ENCODE peak calls at places on chromosomes 16 and 17, in nine cellular contexts. Z is spleen; T is T-helper 2 cell; G is nucleus accumbens; J is M059J; E is stimulated activated CD8-positive, alpha-beta memory T cell treated with anti-CD3 and anti-CD28 coated beads, Interleukin-4, amount 100 ng/mL, for 24 hours; P is HFFc6; L is AG04450; C is SK-MEL-5. S is an unnamed sample.
A peak's percentile ranks its signal among the peaks of the same experiment; 100 is the strongest.

GRCh38 chr17:63785556-63785955 is 11.6 kb downstream of the DDX42 start:
- DNase-seq in Z (no peak), T (no peak), G (no peak), J (peak; percentile 58), E (no peak), P (peak; percentile 40), L (no peak), C (peak; percentile 95), S (no peak)

GRCh38 chr17:28057731-28058246 is 15.3 kb downstream of the NLK start:
- DNase-seq in Z (no peak), T (no peak), G (no peak), J (peak; percentile 56), E (no peak), P (peak; percentile 49), L (peak; percentile 43), C (no peak), S (peak; percentile 49)

GRCh38 chr16:86181526-86181925 is 282.6 kb downstream of the IRF8 start:
- DNase-seq in Z (no peak), T (no peak), G (no peak), J (no peak), E (no peak), P (no peak), L (no peak), C (no peak), S (no peak)

GRCh38 chr16:80656731-80657150 is 115.9 kb downstream of the DYNLRB2 start:
- DNase-seq in Z (no peak), T (peak; percentile 11), G (no peak), J (peak; percentile 77), E (no peak), P (no peak), L (no peak), C (no peak), S (no peak)

GRCh38 chr17:915416-916201 is 64.0 kb downstream of the NXN start:
- DNase-seq in Z (no peak), T (no peak), G (no peak), J (peak; percentile 74), E (no peak), P (no peak), L (no peak), C (peak; percentile 3), S (no peak)

GRCh38 chr17:15966879-15967248 is 21.9 kb downstream of the ADORA2B start:
- DNase-seq in Z (peak; percentile 47), T (no peak), G (no peak), J (no peak), E (no peak), P (no peak), L (no peak), C (no peak), S (peak; percentile 35)

GRCh38 chr17:1779571-1780074 is 17.8 kb downstream of the SERPINF1 start:
- DNase-seq in Z (no peak), T (no peak), G (no peak), J (peak; percentile 95), E (no peak), P (peak; percentile 91), L (peak; percentile 90), C (peak; percentile 48), S (no peak)

GRCh38 chr16:69223882-69224281 is 36.9 kb downstream of the SNTB2 start:
- DNase-seq in Z (no peak), T (no peak), G (no peak), J (peak; percentile 59), E (no peak), P (no peak), L (no peak), C (no peak), S (no peak)

GRCh38 chr16:74580828-74581227 is 26.1 kb downstream of the GLG1 start:
- DNase-seq in Z (no peak), T (no peak), G (no peak), J (no peak), E (no peak), P (no peak), L (no peak), C (peak; percentile 5), S (no peak)

GRCh38 chr17:16477255-16477654 is 14.7 kb downstream of the LRRC75A start:
- DNase-seq in Z (no peak), T (no peak), G (no peak), J (peak; percentile 89), E (no peak), P (peak; percentile 77), L (peak; percentile 58), C (no peak), S (peak; percentile 38)

GRCh38 chr17:72150632-72151460 is 30.0 kb downstream of the SOX9 start:
- DNase-seq in Z (no peak), T (no peak), G (no peak), J (peak; percentile 53), E (no peak), P (no peak), L (no peak), C (no peak), S (no peak)

GRCh38 chr16:11152205-11152604 is 103.8 kb downstream of the SOCS1 start:
- DNase-seq in Z (peak; percentile 49), T (no peak), G (no peak), J (no peak), E (no peak), P (no peak), L (no peak), C (no peak), S (no peak)

GRCh38 chr17:51006601-51007000 is 114.1 kb downstream of the SPAG9 start:
- DNase-seq in Z (no peak), T (no peak), G (no peak), J (no peak), E (no peak), P (peak; percentile 64), L (no peak), C (no peak), S (no peak)

GRCh38 chr17:47852113-47852949 is 1.4 kb upstream of the SP6 start:
- DNase-seq in Z (no peak), T (no peak), G (no peak), J (no peak), E (no peak), P (no peak), L (no peak), C (no peak), S (no peak)

GRCh38 chr17:37506678-37507077 is 17.0 kb downstream of the DUSP14 start:
- DNase-seq in Z (no peak), T (no peak), G (no peak), J (peak; percentile 44), E (no peak), P (peak; percentile 31), L (no peak), C (peak; percentile 74), S (peak; percentile 55)

GRCh38 chr17:46262271-46262670 is 32.7 kb upstream of the LRRC37A start:
- DNase-seq in Z (no peak), T (no peak), G (no peak), J (peak; percentile 33), E (no peak), P (no peak), L (no peak), C (no peak), S (no peak)

GRCh38 chr17:60333628-60334031 is 58.3 kb downstream of the USP32 start:
- DNase-seq in Z (no peak), T (no peak), G (no peak), J (no peak), E (no peak), P (no peak), L (no peak), C (peak; percentile 20), S (no peak)

GRCh38 chr17:15516150-15516549 is 47.1 kb downstream of the TVP23C start:
- DNase-seq in Z (no peak), T (no peak), G (no peak), J (peak; percentile 77), E (no peak), P (peak; percentile 61), L (no peak), C (no peak), S (no peak)